ENCODE peak calls at places on chromosomes 6 and 20, in eight cellular contexts. K, V, X, O, C, J, I and S are unnamed samples.

GRCh38 chr6:142331075-142331551 is 29.3 kb downstream of the ADGRG6 start:
- DNase-seq in X (no peak), K (no peak), J (no peak), C (no peak), V (no peak), I (peak; percentile 32), O (peak; percentile 64), S (peak; percentile 62)

GRCh38 chr6:50816115-50816675 is 2.5 kb upstream of the TFAP2B start:
- DNase-seq in X (peak; percentile 77), O (peak; percentile 36), J (peak; percentile 26), C (peak; percentile 51), K (peak; percentile 40), I (peak; percentile 73), V (no peak), S (peak; percentile 76)

GRCh38 chr6:135411339-135411738 is 86.2 kb downstream of the AHI1 start:
- DNase-seq in C (no peak), K (peak; percentile 2), J (no peak), X (no peak), V (no peak), O (no peak), I (peak; percentile 6), S (no peak)

GRCh38 chr20:50258790-50259483 is 68.3 kb downstream of the CEBPB start:
- DNase-seq in C (no peak), O (no peak), V (no peak), K (no peak), I (no peak), X (no peak), J (no peak), S (no peak)

GRCh38 chr6:109236140-109237081 is 141.1 kb downstream of the CEP57L1 start:
- DNase-seq in V (no peak), J (no peak), I (no peak), O (no peak), C (peak; percentile 31), K (no peak), X (peak; percentile 10), S (peak; percentile 47)

GRCh38 chr6:122580731-122581130 is 29.5 kb upstream of the PKIB start:
- DNase-seq in K (no peak), V (no peak), C (no peak), O (peak; percentile 33), J (no peak), I (no peak), X (no peak), S (no peak)

GRCh38 chr6:5506149-5506548 is 244.8 kb downstream of the FARS2 start:
- DNase-seq in J (no peak), I (no peak), C (no peak), X (no peak), K (no peak), O (no peak), V (no peak), S (no peak)

GRCh38 chr6:36373368-36374009 is 14.0 kb downstream of the ETV7 start:
- DNase-seq in I (no peak), X (no peak), K (no peak), J (no peak), C (no peak), O (no peak), V (no peak), S (no peak)

GRCh38 chr6:6560909-6561308 is 27.6 kb upstream of the LY86 start:
- DNase-seq in X (no peak), O (no peak), J (no peak), I (no peak), V (no peak), C (no peak), K (no peak), S (no peak)

GRCh38 chr20:53298900-53299299 is 294.7 kb downstream of the ZNF217 start:
- DNase-seq in I (no peak), O (no peak), C (no peak), X (no peak), V (no peak), K (no peak), J (no peak), S (no peak)

GRCh38 chr20:36572701-36573102 is 695 bp upstream of the TGIF2 start:
- DNase-seq in V (no peak), I (peak; percentile 15), C (no peak), K (peak; percentile 36), J (peak; percentile 61), X (peak; percentile 31), O (peak; percentile 46), S (peak; percentile 89)

GRCh38 chr20:49591217-49591865 is 23.4 kb upstream of the PTGIS start:
- DNase-seq in V (no peak), K (no peak), I (peak; percentile 86), O (peak; percentile 91), J (no peak), X (no peak), C (no peak), S (peak; percentile 69)

GRCh38 chr20:43926287-43926686 is 11.6 kb downstream of the TOX2 start:
- DNase-seq in J (no peak), O (no peak), I (no peak), K (no peak), V (no peak), C (no peak), X (no peak), S (no peak)

GRCh38 chr20:58621906-58622548 is 29.1 kb upstream of the STX16 start:
- DNase-seq in K (no peak), C (no peak), J (no peak), I (no peak), X (no peak), V (no peak), O (no peak), S (no peak)

GRCh38 chr6:93017213-93017612 is 402.1 kb downstream of the EPHA7 start:
- DNase-seq in I (peak; percentile 3), K (no peak), V (no peak), J (no peak), C (no peak), X (no peak), O (no peak), S (no peak)
- TF ChIP-seq CTCF in I (no peak), K (no peak), V (no peak), J (no peak), C (no peak), X (no peak), O (no peak), S (no peak)

DNA sequence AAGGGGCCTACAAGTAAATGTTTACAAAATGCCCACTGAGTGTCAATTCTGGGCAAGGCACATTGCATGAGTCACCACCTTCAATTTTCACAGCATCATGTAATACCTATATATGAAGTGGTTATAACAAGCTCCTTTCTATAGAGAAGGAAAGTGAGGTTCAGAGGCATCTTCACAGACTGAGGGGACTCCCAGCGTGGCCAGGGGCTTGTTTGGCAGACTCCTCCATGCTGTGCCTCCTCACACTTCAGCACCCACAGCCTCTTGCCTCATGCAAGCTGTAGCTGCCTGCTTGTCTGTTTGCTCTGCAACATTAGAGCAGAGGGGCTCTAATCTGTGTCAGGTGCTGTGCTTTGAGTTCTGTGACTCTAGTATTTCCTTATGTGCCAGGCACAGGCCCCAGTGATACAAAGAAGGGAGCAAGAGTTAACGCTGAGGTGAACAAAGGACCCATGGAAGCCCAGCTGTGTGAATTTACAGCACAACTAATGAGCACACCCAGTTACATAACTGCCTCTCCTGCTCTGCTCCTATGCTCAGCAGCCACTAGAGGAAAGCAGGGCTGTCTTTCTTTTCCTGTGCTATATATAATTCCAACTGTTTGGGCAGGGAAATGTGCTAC is 72.3 kb downstream of the ZHX3 start:
- DNase-seq in J (no peak), X (no peak), C (no peak), I (peak; percentile 65), V (no peak), K (no peak), O (peak; percentile 36), S (peak; percentile 43)
- TF ChIP-seq CTCF in J (no peak), X (no peak), C (no peak), I (peak; percentile 15), V (no peak), K (no peak), O (peak; percentile 26), S (no peak)

GRCh38 chr6:132877003-132877402 is 62.6 kb downstream of the RPS12 start:
- DNase-seq in X (no peak), J (no peak), C (no peak), K (no peak), I (no peak), O (no peak), V (no peak), S (no peak)
- TF ChIP-seq CTCF in X (no peak), J (no peak), C (no peak), K (no peak), I (no peak), O (no peak), V (no peak), S (no peak)

GRCh38 chr20:3473324-3473723 is 2.5 kb downstream of the ATRN start:
- DNase-seq in V (no peak), O (no peak), I (no peak), J (no peak), C (no peak), X (no peak), K (no peak), S (no peak)

GRCh38 chr20:3470208-3470626 is 601 bp upstream of the ATRN start:
- DNase-seq in X (no peak), C (no peak), I (no peak), V (no peak), K (no peak), J (no peak), O (no peak), S (no peak)

GRCh38 chr20:3472105-3472504 is 1.3 kb downstream of the ATRN start:
- DNase-seq in X (no peak), I (no peak), J (no peak), V (no peak), O (no peak), C (no peak), K (no peak), S (no peak)

GRCh38 chr20:3471397-3472021 is 691 bp downstream of the ATRN start:
- DNase-seq in V (no peak), I (no peak), J (no peak), O (no peak), K (no peak), C (no peak), X (no peak), S (peak; percentile 14)

GRCh38 chr20:3470627-3471396 is at the start of gene ATRN:
- DNase-seq in V (peak; percentile 92), C (peak; percentile 89), I (peak; percentile 95), O (peak; percentile 92), J (peak; percentile 83), X (peak; percentile 90), K (peak; percentile 83), S (peak; percentile 93)
- TF ChIP-seq CTCF in V (no peak), C (peak; percentile 11), I (no peak), O (no peak), J (no peak), X (no peak), K (no peak), S (no peak)